ENCODE peak calls at places on chromosomes 16 and 17, in four cellular contexts. One of them, this sample, is unnamed.

GRCh38 chr17:57834146-57834741 is 15.6 kb downstream of the MRPS23 start:
- DNase-seq in IMR-90: no peak
- DNase-seq in mesendoderm: peak; percentile 66
- DNase-seq in H1: peak; percentile 64
- DNase-seq in this sample: no peak

GRCh38 chr17:78381601-78382168 is 3.2 kb downstream of the PGS1 start:
- DNase-seq in IMR-90: no peak
- DNase-seq in mesendoderm: peak; percentile 88
- DNase-seq in H1: no peak
- DNase-seq in this sample: no peak

GRCh38 chr17:74245145-74245817 is 28.8 kb upstream of the DNAI2 start:
- DNase-seq in IMR-90: no peak
- DNase-seq in mesendoderm: peak; percentile 61
- DNase-seq in H1: peak; percentile 73
- DNase-seq in this sample: no peak

GRCh38 chr16:79571753-79572544 is 28.6 kb downstream of the MAF start:
- DNase-seq in IMR-90: no peak
- DNase-seq in mesendoderm: peak; percentile 30
- DNase-seq in H1: no peak
- DNase-seq in this sample: no peak

GRCh38 chr17:82882715-82883446 is 43.1 kb upstream of the ZNF750 start:
- DNase-seq in IMR-90: no peak
- DNase-seq in mesendoderm: no peak
- DNase-seq in H1: no peak
- DNase-seq in this sample: peak; percentile 68

GRCh38 chr16:76882105-76882504 is 308.9 kb upstream of the MON1B start:
- DNase-seq in IMR-90: no peak
- DNase-seq in mesendoderm: no peak
- DNase-seq in H1: no peak
- DNase-seq in this sample: no peak

GRCh38 chr16:58462499-58462996 is 37.4 kb upstream of the NDRG4 start:
- DNase-seq in IMR-90: no peak
- DNase-seq in mesendoderm: no peak
- DNase-seq in H1: peak; percentile 52
- DNase-seq in this sample: no peak

GRCh38 chr16:89863741-89864391 is 9.5 kb upstream of the TCF25 start:
- DNase-seq in IMR-90: peak; percentile 40
- DNase-seq in mesendoderm: peak; percentile 52
- DNase-seq in H1: no peak
- DNase-seq in this sample: peak; percentile 35

GRCh38 chr17:28004344-28004743 is 38.1 kb upstream of the NLK start:
- DNase-seq in IMR-90: no peak
- DNase-seq in mesendoderm: no peak
- DNase-seq in H1: no peak
- DNase-seq in this sample: no peak

GRCh38 chr17:74134991-74135390 is 68.5 kb upstream of the RPL38 start:
- DNase-seq in IMR-90: no peak
- DNase-seq in mesendoderm: no peak
- DNase-seq in H1: no peak
- DNase-seq in this sample: no peak

GRCh38 chr17:7235693-7236665 is 1.7 kb upstream of the DVL2 start:
- DNase-seq in IMR-90: peak; percentile 47
- DNase-seq in mesendoderm: no peak
- DNase-seq in H1: no peak
- DNase-seq in this sample: no peak

GRCh38 chr17:27481327-27481726 is 25.1 kb downstream of the KSR1 start:
- DNase-seq in IMR-90: no peak
- DNase-seq in mesendoderm: no peak
- DNase-seq in H1: no peak
- DNase-seq in this sample: no peak

GRCh38 chr17:28727727-28728363 is 743 bp upstream of the NEK8 start:
- DNase-seq in IMR-90: peak; percentile 48
- DNase-seq in mesendoderm: peak; percentile 99
- DNase-seq in H1: peak; percentile 81
- DNase-seq in this sample: peak; percentile 90

GRCh38 chr17:46979023-46979870 is at the start of gene RPRML:
- DNase-seq in IMR-90: no peak
- DNase-seq in mesendoderm: peak; percentile 42
- DNase-seq in H1: peak; percentile 77
- DNase-seq in this sample: peak; percentile 30

GRCh38 chr16:66030036-66030435 is 336.5 kb upstream of the CDH5 start:
- DNase-seq in IMR-90: peak; percentile 85
- DNase-seq in mesendoderm: no peak
- DNase-seq in H1: no peak
- DNase-seq in this sample: no peak

GRCh38 chr17:29117440-29117753 is 62.8 kb downstream of the MYO18A start:
- DNase-seq in IMR-90: no peak
- DNase-seq in mesendoderm: no peak
- DNase-seq in H1: no peak
- DNase-seq in this sample: no peak

GRCh38 chr17:21289902-21290571 is 5.5 kb downstream of the MAP2K3 start:
- DNase-seq in IMR-90: no peak
- DNase-seq in mesendoderm: no peak
- DNase-seq in H1: no peak
- DNase-seq in this sample: no peak

GRCh38 chr16:68074850-68075249 is 10.3 kb upstream of the NFATC3 start:
- DNase-seq in IMR-90: no peak
- DNase-seq in mesendoderm: no peak
- DNase-seq in H1: no peak
- DNase-seq in this sample: no peak

GRCh38 chr17:68326681-68327080 is 35.4 kb downstream of the ARSG start:
- DNase-seq in IMR-90: peak; percentile 21
- DNase-seq in mesendoderm: no peak
- DNase-seq in H1: no peak
- DNase-seq in this sample: peak; percentile 73

GRCh38 chr17:45342306-45342705 is 25.5 kb upstream of the MAP3K14 start:
- DNase-seq in IMR-90: no peak
- DNase-seq in mesendoderm: no peak
- DNase-seq in H1: no peak
- DNase-seq in this sample: no peak

GRCh38 chr17:56786989-56787482 is 46.7 kb downstream of the C17orf67 start:
- DNase-seq in IMR-90: peak; percentile 98
- DNase-seq in mesendoderm: peak; percentile 73
- DNase-seq in H1: no peak
- DNase-seq in this sample: peak; percentile 80

GRCh38 chr17:83122834-83123233 is 43.4 kb downstream of the METRNL start:
- DNase-seq in IMR-90: no peak
- DNase-seq in mesendoderm: no peak
- DNase-seq in H1: no peak
- DNase-seq in this sample: no peak

GRCh38 chr16:15644306-15644961 is 1.5 kb upstream of the MARF1 start:
- DNase-seq in IMR-90: no peak
- DNase-seq in mesendoderm: peak; percentile 5
- DNase-seq in H1: no peak
- DNase-seq in this sample: no peak

GRCh38 chr17:50056217-50056960 is 479 bp downstream of the ITGA3 start:
- DNase-seq in IMR-90: peak; percentile 69
- DNase-seq in mesendoderm: peak; percentile 93
- DNase-seq in H1: peak; percentile 87
- DNase-seq in this sample: peak; percentile 91

GRCh38 chr17:46160169-46160568 is 33.1 kb downstream of the KANSL1 start:
- DNase-seq in IMR-90: no peak
- DNase-seq in mesendoderm: no peak
- DNase-seq in H1: no peak
- DNase-seq in this sample: no peak

GRCh38 chr16:52928955-52929354 is 123.7 kb downstream of the CHD9NB start:
- DNase-seq in IMR-90: no peak
- DNase-seq in mesendoderm: no peak
- DNase-seq in H1: no peak
- DNase-seq in this sample: no peak
- H3K4me1 ChIP-seq in IMR-90: no peaks in the 10 kb centered on the region
- H3K4me1 ChIP-seq in mesendoderm: no peaks in the 10 kb centered on the region
- H3K4me1 ChIP-seq in H1: no peaks in the 10 kb centered on the region
- H3K4me1 ChIP-seq in this sample: no peaks in the 10 kb centered on the region

GRCh38 chr17:18225562-18226283 is at the start of gene LLGL1:
- DNase-seq in IMR-90: no peak
- DNase-seq in mesendoderm: no peak
- DNase-seq in H1: peak; percentile 61
- DNase-seq in this sample: no peak
- H2BK120ac ChIP-seq in IMR-90: peak within 1 kb of the TSS; percentile 82
- H2BK120ac ChIP-seq in mesendoderm: no peak within 1 kb of the TSS
- H2BK120ac ChIP-seq in H1: peak within 1 kb of the TSS; percentile 97
- H2BK120ac ChIP-seq in this sample: peak within 1 kb of the TSS; percentile 84

GRCh38 chr17:2393184-2393953 is 7.5 kb downstream of the MNT start:
- DNase-seq in IMR-90: peak; percentile 78
- DNase-seq in mesendoderm: peak; percentile 91
- DNase-seq in H1: peak; percentile 88
- DNase-seq in this sample: peak; percentile 80
- H4K8ac ChIP-seq in IMR-90: peak overlapping the region; percentile 81
- H4K8ac ChIP-seq in mesendoderm: no peak overlapping the region
- H4K8ac ChIP-seq in H1: peak overlapping the region; percentile 81
- H4K8ac ChIP-seq in this sample: peak overlapping the region; percentile 95

GRCh38 chr17:16981928-16982327 is 10.0 kb upstream of the TNFRSF13B start:
- DNase-seq in IMR-90: no peak
- DNase-seq in mesendoderm: no peak
- DNase-seq in H1: peak; percentile 39
- DNase-seq in this sample: no peak
- H3K4me1 ChIP-seq in IMR-90: peaks cover 2% of the 10 kb centered on the region
- H3K4me1 ChIP-seq in mesendoderm: no peaks in the 10 kb centered on the region
- H3K4me1 ChIP-seq in H1: no peaks in the 10 kb centered on the region
- H3K4me1 ChIP-seq in this sample: peaks cover 23% of the 10 kb centered on the region

GRCh38 chr16:86257546-86257945 is 252.8 kb upstream of the FOXF1 start:
- DNase-seq in IMR-90: no peak
- DNase-seq in mesendoderm: no peak
- DNase-seq in H1: no peak
- DNase-seq in this sample: no peak
- H2BK120ac ChIP-seq in IMR-90: peak overlapping the region; percentile 98
- H2BK120ac ChIP-seq in mesendoderm: no peak overlapping the region
- H2BK120ac ChIP-seq in H1: no peak overlapping the region
- H2BK120ac ChIP-seq in this sample: no peak overlapping the region